ENCODE peak calls at places on chromosomes 6 and 20, in seven cellular contexts. A is stomach, P is esophagus muscularis mucosa, X is K562, F is suprapubic skin, B is breast epithelium, R is HCT116. K is an unnamed sample.

GRCh38 chr20:6053776-6054688 is at the start of gene LRRN4:
- DNase-seq in F (no peak), X (no peak), P (no peak), R (peak; percentile 19), A (peak; percentile 48), B (no peak), K (no peak)

GRCh38 chr6:9978480-9978879 is 436.4 kb downstream of the TFAP2A start:
- DNase-seq in P (no peak), X (no peak), F (no peak), R (no peak), A (no peak), B (no peak), K (no peak)

GRCh38 chr6:161481786-161482516 is 208.1 kb upstream of the AGPAT4 start:
- DNase-seq in B (no peak), X (no peak), A (no peak), F (no peak), P (no peak), R (no peak), K (no peak)

GRCh38 chr6:105601541-105602174 is 198.8 kb upstream of the PREP start:
- DNase-seq in X (no peak), B (peak; percentile 84), P (no peak), A (peak; percentile 50), R (no peak), F (peak; percentile 87), K (peak; percentile 89)

GRCh38 chr6:72524011-72524645 is 97.7 kb upstream of the KCNQ5 start:
- DNase-seq in X (no peak), F (no peak), P (no peak), B (no peak), R (no peak), A (no peak), K (no peak)

GRCh38 chr20:17698419-17698818 is 1.3 kb upstream of the BANF2 start:
- DNase-seq in P (no peak), F (no peak), A (no peak), R (no peak), B (no peak), X (no peak), K (no peak)

GRCh38 chr6:73969982-73970960 is 274.3 kb downstream of the CD109 start:
- DNase-seq in B (no peak), F (no peak), X (peak; percentile 12), A (no peak), R (peak; percentile 74), P (no peak), K (no peak)

GRCh38 chr20:57579898-57580447 is 19.1 kb downstream of the PCK1 start:
- DNase-seq in X (no peak), P (no peak), R (no peak), B (no peak), A (no peak), F (no peak), K (peak; percentile 73)

GRCh38 chr6:128209771-128210170 is 308.9 kb upstream of the THEMIS start:
- DNase-seq in B (no peak), R (no peak), A (no peak), P (no peak), X (no peak), F (no peak), K (no peak)

GRCh38 chr6:25781134-25781533 is 26.6 kb downstream of the SLC17A4 start:
- DNase-seq in B (no peak), F (no peak), P (no peak), A (no peak), R (no peak), X (no peak), K (no peak)

GRCh38 chr6:55511124-55511820 is 67.7 kb downstream of the HMGCLL1 start:
- DNase-seq in B (no peak), A (no peak), F (no peak), P (no peak), R (no peak), X (no peak), K (no peak)

GRCh38 chr20:20195011-20195705 is 142.8 kb downstream of the CFAP61 start:
- DNase-seq in R (no peak), B (no peak), P (no peak), A (no peak), F (no peak), X (no peak), K (no peak)

GRCh38 chr6:118859517-118860064 is 34.4 kb upstream of the ASF1A start:
- DNase-seq in P (no peak), F (no peak), R (no peak), B (no peak), A (no peak), X (no peak), K (no peak)

GRCh38 chr20:7516631-7517051 is 423.6 kb downstream of the HAO1 start:
- DNase-seq in X (no peak), P (no peak), B (no peak), R (no peak), A (no peak), F (no peak), K (no peak)

GRCh38 chr6:129657433-129657832 is 52.5 kb downstream of the ARHGAP18 start:
- DNase-seq in P (no peak), F (no peak), X (no peak), B (no peak), R (no peak), A (no peak), K (no peak)

GRCh38 chr6:11972806-11973205 is 39.3 kb upstream of the HIVEP1 start:
- DNase-seq in P (no peak), B (no peak), R (no peak), F (no peak), X (no peak), A (no peak), K (no peak)

DNA sequence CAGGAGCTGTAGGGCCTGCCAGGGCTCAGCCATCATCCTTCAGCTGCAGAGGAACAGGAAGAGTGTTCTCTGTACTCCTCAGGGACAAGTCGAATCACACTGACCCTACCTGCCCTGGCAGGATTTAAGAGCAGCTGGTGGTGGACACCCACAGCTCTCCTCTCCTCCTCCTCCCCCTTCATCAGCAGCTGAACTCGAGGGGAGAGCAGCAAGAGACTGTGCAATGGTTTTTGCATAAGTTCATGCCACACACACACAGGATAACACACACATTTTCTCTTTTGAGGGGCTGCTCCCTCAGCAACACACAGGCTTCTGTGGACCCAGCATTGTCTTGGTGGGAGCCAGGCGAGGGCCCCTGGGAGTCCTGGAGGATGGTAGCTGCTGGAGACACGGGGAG is at the start of gene CST11:
- DNase-seq in P (no peak), X (no peak), B (no peak), F (no peak), A (no peak), R (no peak), K (no peak)
- TF ChIP-seq POLR2AphosphoS5 in P (no peak), X (no peak), B (no peak), F (no peak), A (no peak), R (no peak), K (no peak)

GRCh38 chr20:63829598-63829942 is 1.5 kb downstream of the ZBTB46 start:
- DNase-seq in R (no peak), P (no peak), X (no peak), B (no peak), F (no peak), A (no peak), K (no peak)

GRCh38 chr20:63833776-63834544 is 2.9 kb upstream of the ZBTB46 start:
- DNase-seq in P (no peak), X (no peak), F (no peak), B (no peak), R (no peak), A (no peak), K (no peak)

GRCh38 chr20:63830821-63831593 is at the start of gene ZBTB46:
- DNase-seq in X (peak; percentile 97), F (no peak), A (peak; percentile 62), B (no peak), P (no peak), R (no peak), K (no peak)

GRCh38 chr20:63829943-63830820 is 882 bp downstream of the ZBTB46 start:
- DNase-seq in P (no peak), R (no peak), A (no peak), F (no peak), B (no peak), X (no peak), K (no peak)

DNA sequence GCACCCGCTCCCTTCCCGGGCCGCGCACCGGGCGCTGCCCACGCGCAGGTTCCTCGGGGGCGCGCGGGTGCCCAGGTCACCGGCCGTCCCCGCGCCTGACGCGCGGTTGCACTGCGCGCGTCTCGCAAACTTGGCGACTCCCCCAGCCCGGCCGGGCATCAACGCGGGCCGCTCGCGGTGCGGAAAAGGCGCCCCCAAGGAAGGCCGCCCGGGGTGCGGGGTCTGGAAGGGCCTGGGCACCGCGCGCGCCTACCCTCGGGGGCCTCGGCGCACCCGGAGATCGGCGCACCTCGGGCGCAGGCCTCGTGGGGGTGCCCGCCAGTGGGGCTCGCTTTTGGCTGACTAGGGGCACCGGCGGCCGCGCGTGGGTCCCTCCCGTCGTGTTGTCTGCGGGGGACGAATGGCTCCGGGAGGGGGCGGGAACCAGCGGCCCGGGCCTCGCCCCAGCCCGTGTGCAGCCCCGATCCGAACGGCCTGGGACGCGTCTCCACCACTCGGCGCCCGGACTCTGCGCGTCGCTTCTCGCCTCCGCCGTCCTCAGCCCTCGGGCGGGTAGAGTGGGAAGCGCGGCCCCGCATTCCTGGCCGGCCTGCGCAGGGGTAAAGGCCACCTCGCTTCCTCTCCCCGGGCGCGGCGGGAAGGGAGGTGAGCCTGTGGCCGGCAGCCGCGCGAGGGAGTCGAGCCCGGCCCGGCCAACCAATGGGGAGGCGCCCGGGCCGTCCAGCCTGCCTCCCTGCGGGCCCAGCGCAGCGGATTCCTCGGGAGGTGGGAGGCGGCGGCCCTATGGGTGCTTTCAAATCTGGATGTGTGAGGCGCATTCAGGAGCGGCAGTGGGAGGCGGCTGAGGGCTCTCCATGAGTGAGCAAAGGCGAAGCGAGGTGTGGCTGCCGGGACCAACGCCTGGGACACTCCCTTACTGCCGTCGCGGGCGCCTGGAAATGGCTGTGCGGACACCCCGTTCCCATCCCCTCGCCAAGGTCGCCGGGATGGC is 927 bp upstream of the ZBTB46 start:
- DNase-seq in F (peak; percentile 69), A (peak; percentile 51), R (peak; percentile 4), P (no peak), B (no peak), X (peak; percentile 78), K (no peak)
- TF ChIP-seq POLR2A in F (no peak), A (no peak), R (no peak), P (no peak), B (no peak), X (no peak), K (no peak)

DNA sequence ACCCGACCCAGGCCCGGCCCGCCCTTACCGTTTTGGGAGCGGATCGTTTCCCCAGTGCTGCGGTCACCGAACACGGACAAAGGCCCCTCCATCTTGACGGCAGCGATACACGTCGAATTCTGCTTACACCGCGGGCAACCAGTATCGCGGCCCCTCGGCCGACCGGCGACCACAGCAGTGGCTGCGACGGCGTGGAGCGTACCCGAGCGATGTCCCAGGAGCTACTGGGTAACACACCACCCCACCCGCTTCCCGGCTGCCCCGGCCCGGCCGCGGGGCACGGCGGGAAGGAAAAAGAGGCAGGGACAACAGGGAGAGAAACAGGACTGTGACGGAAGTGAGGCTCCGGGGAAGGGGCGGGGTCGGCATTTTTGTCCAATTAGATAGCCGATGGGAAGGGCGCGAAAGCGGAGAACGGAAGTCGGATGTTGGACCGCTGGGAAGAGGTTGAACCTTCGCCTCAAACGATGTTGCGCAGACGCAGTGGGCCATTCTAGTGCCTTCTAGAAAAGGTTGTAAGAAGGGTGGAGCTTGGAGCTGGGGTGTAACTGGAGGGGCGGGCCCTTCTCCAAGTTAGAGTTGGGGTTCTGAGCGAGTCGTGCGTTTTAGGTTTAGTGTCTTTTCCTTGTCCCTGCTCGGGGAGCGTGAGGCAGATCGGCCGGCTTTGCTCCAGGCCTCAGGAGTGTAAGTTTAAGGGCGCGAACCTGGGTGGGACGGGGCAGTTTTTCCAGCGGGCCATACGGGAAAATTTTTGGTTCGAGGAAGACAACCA is at the start of gene TCP1:
- DNase-seq in R (peak; percentile 99), B (peak; percentile 99), X (peak; percentile 93), P (peak; percentile 100), A (peak; percentile 100), F (peak; percentile 100), K (peak; percentile 100)
- TF ChIP-seq POLR2AphosphoS5 in R (peak; percentile 97), B (peak; percentile 95), X (peak; percentile 93), P (peak; percentile 98), A (peak; percentile 97), F (peak; percentile 86), K (peak; percentile 99)

GRCh38 chr20:36835453-36836198 is 40.3 kb upstream of the TLDC2 start:
- DNase-seq in P (peak; percentile 98), R (peak; percentile 80), F (peak; percentile 94), B (peak; percentile 90), X (peak; percentile 99), A (peak; percentile 92), K (peak; percentile 98)
- TF ChIP-seq POLR2A in P (peak; percentile 63), R (peak; percentile 24), F (no peak), B (no peak), X (peak; percentile 80), A (no peak), K (peak; percentile 64)

K was measured in sigmoid colon.